ENCODE peak calls at places on chromosomes 2 and 18, in ten cellular contexts. Z, B, I, J, M, L, N, H, T and C are unnamed samples.

GRCh38 chr2:38973266-38973665 is 83.6 kb downstream of the ARHGEF33 start:
- DNase-seq in Z (no peak), B (no peak), I (no peak), J (no peak), M (no peak), L (no peak), N (no peak), H (no peak), T (no peak), C (no peak)

GRCh38 chr2:108548221-108549003 is 14.1 kb downstream of the LIMS1 start:
- DNase-seq in Z (no peak), B (no peak), I (no peak), J (no peak), M (no peak), L (no peak), N (no peak), H (no peak), T (peak; percentile 89), C (no peak)

GRCh38 chr2:118032169-118033013 is 18.5 kb upstream of the CCDC93 start:
- DNase-seq in Z (peak; percentile 44), B (no peak), I (peak; percentile 24), J (no peak), M (no peak), L (peak; percentile 9), N (peak; percentile 45), H (peak; percentile 69), T (peak; percentile 53), C (no peak)

GRCh38 chr2:168736636-168737424 is 65.6 kb upstream of the NOSTRIN start:
- DNase-seq in Z (no peak), B (no peak), I (no peak), J (no peak), M (no peak), L (no peak), N (no peak), H (no peak), T (no peak), C (no peak)

GRCh38 chr18:76805221-76805620 is 17.1 kb upstream of the ZNF236 start:
- DNase-seq in Z (peak; percentile 38), B (no peak), I (no peak), J (no peak), M (no peak), L (no peak), N (peak; percentile 9), H (peak; percentile 73), T (peak; percentile 37), C (no peak)

GRCh38 chr2:32963941-32964340 is 17.2 kb downstream of the LTBP1 start:
- DNase-seq in Z (no peak), B (no peak), I (no peak), J (no peak), M (no peak), L (no peak), N (no peak), H (peak; percentile 52), T (peak; percentile 50), C (no peak)

GRCh38 chr2:205865794-205866490 is 183.6 kb downstream of the NRP2 start:
- DNase-seq in Z (no peak), B (no peak), I (no peak), J (peak; percentile 62), M (no peak), L (no peak), N (no peak), H (peak; percentile 22), T (no peak), C (peak; percentile 64)

GRCh38 chr2:147331790-147332419 is 512.9 kb upstream of the ACVR2A start:
- DNase-seq in Z (peak; percentile 5), B (no peak), I (peak; percentile 5), J (peak; percentile 10), M (no peak), L (peak; percentile 13), N (peak; percentile 24), H (peak; percentile 61), T (peak; percentile 53), C (no peak)

GRCh38 chr2:126838718-126838985 is 60.0 kb upstream of the TEX51 start:
- DNase-seq in Z (no peak), B (no peak), I (no peak), J (no peak), M (no peak), L (no peak), N (no peak), H (no peak), T (no peak), C (no peak)
- H3K4me3 ChIP-seq in Z (no peak overlapping the region), B (no peak overlapping the region), I (no peak overlapping the region), J (no peak overlapping the region), M (no peak overlapping the region), L (no peak overlapping the region), N (no peak overlapping the region), H (no peak overlapping the region), T (no peak overlapping the region), C (no peak overlapping the region)

DNA sequence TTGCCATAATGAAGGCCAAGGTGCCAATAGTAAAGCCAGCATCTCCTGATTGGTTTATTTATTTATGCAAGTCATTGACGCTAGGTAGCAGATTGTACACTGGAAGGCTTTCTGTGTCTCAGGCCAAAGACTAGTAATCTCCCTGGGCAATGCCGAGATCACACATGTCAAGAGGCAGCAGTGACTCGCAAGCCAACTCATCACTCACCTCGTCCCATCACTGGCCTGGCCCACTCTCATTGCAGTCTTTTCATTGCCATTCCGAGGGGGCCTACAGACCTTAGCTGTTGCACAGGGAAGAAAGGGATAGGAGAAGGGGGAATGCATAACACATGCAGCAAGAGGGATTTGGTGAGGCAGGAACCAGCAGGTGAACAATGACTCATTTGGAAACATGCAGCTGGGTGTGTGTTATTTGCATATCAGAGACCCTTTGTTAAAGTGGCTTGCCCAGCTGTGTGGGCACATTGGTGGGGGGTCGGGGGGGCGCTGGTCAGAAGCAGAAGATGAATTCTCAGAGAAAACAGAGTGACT is 448.7 kb upstream of the HNRNPA3 start:
- DNase-seq in Z (no peak), B (no peak), I (no peak), J (no peak), M (no peak), L (no peak), N (no peak), H (peak; percentile 27), T (no peak), C (no peak)
- H3K4me3 ChIP-seq in Z (no peak overlapping the region), B (no peak overlapping the region), I (no peak overlapping the region), J (no peak overlapping the region), M (no peak overlapping the region), L (no peak overlapping the region), N (no peak overlapping the region), H (no peak overlapping the region), T (no peak overlapping the region), C (no peak overlapping the region)

GRCh38 chr2:232487385-232488096 is at the start of gene ECEL1:
- DNase-seq in Z (no peak), B (no peak), I (no peak), J (no peak), M (no peak), L (no peak), N (no peak), H (no peak), T (no peak), C (no peak)

GRCh38 chr2:232486558-232487384 is 863 bp downstream of the ECEL1 start:
- DNase-seq in Z (no peak), B (no peak), I (no peak), J (no peak), M (peak; percentile 42), L (no peak), N (no peak), H (no peak), T (no peak), C (no peak)

GRCh38 chr2:232488721-232489300 is 1.2 kb upstream of the ECEL1 start:
- DNase-seq in Z (no peak), B (no peak), I (no peak), J (no peak), M (peak; percentile 7), L (no peak), N (no peak), H (no peak), T (no peak), C (no peak)

GRCh38 chr2:232489516-232490220 is 2.0 kb upstream of the ECEL1 start:
- DNase-seq in Z (no peak), B (no peak), I (no peak), J (no peak), M (peak; percentile 22), L (no peak), N (no peak), H (no peak), T (no peak), C (no peak)

DNA sequence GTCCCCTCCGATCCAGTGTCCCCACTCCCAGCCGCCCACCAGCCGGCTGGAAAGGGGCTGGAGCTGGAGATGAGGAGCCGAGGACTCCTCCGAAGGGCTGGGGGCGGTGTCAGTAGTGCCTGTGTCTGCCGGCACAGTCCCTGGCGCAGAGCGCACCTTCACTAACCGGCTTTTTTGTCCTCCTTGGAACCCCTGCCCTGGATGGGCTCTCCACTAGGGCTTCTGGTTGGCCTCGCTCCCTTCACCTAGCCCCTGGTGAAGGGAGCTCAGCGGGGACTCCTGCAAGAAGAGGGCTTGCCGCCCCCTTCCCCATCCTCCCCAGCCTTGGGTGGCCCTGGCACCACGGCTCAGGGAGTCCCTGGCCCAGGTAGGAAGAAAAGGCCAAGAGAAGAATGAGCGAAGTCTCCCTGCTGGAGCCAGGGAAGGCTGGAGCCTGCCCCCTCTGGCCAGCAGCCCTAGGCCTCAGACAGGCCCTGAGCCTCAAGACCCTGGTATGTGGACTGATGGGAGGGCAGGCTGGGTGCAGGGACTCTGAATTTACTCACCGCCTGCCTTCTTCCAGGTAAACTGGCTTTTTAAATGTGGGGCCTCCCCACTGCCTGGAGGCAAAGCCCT is 570 bp upstream of the ECEL1 start:
- DNase-seq in Z (no peak), B (no peak), I (no peak), J (no peak), M (peak; percentile 34), L (no peak), N (no peak), H (no peak), T (no peak), C (no peak)
- H3K4me3 ChIP-seq in Z (no peak overlapping the region), B (no peak overlapping the region), I (no peak overlapping the region), J (no peak overlapping the region), M (no peak overlapping the region), L (no peak overlapping the region), N (no peak overlapping the region), H (no peak overlapping the region), T (no peak overlapping the region), C (no peak overlapping the region)

GRCh38 chr2:113906647-113907046 is 16.8 kb downstream of the ACTR3 start:
- DNase-seq in Z (no peak), B (no peak), I (no peak), J (no peak), M (no peak), L (no peak), N (no peak), H (no peak), T (no peak), C (no peak)

GRCh38 chr2:113910967-113911678 is 21.2 kb downstream of the ACTR3 start:
- DNase-seq in Z (no peak), B (no peak), I (no peak), J (no peak), M (no peak), L (no peak), N (no peak), H (no peak), T (no peak), C (no peak)

GRCh38 chr2:113910110-113910717 is 20.3 kb downstream of the ACTR3 start:
- DNase-seq in Z (no peak), B (no peak), I (peak; percentile 49), J (no peak), M (no peak), L (no peak), N (peak; percentile 35), H (peak; percentile 60), T (no peak), C (no peak)

GRCh38 chr2:113901943-113902342 is 12.1 kb downstream of the ACTR3 start:
- DNase-seq in Z (no peak), B (no peak), I (no peak), J (no peak), M (no peak), L (no peak), N (no peak), H (no peak), T (no peak), C (no peak)

GRCh38 chr2:113907297-113907696 is 17.4 kb downstream of the ACTR3 start:
- DNase-seq in Z (no peak), B (no peak), I (no peak), J (no peak), M (no peak), L (no peak), N (no peak), H (no peak), T (no peak), C (no peak)
- H3K4me3 ChIP-seq in Z (no peak overlapping the region), B (no peak overlapping the region), I (no peak overlapping the region), J (no peak overlapping the region), M (no peak overlapping the region), L (no peak overlapping the region), N (no peak overlapping the region), H (no peak overlapping the region), T (no peak overlapping the region), C (no peak overlapping the region)